ENCODE peak calls at places on chromosomes 13 and 19, in four cellular contexts. W, E, C and R are unnamed samples.

GRCh38 chr19:35644987-35645679 is 3.0 kb upstream of the COX6B1 start:
- DNase-seq in W (peak), E (peak), C (peak), R (peak)

GRCh38 chr19:1627194-1627593 is 21.9 kb upstream of the UQCR11 start:
- DNase-seq in W (no peak), E (no peak), C (no peak), R (no peak)

GRCh38 chr13:86846501-86846900 is 824.7 kb upstream of the SLITRK5 start:
- DNase-seq in W (no peak), E (no peak), C (no peak), R (no peak)

GRCh38 chr13:30892966-30893365 is 13.1 kb upstream of the MEDAG start:
- DNase-seq in W (no peak), E (no peak), C (no peak), R (no peak)

GRCh38 chr13:110341445-110342247 is 34.6 kb downstream of the COL4A2 start:
- DNase-seq in W (peak), E (no peak), C (no peak), R (peak)

GRCh38 chr13:75219479-75220237 is 262.3 kb downstream of the TBC1D4 start:
- DNase-seq in W (peak), E (peak), C (peak), R (peak)

GRCh38 chr13:27336005-27336673 is 65.5 kb downstream of the RASL11A start:
- DNase-seq in W (no peak), E (no peak), C (no peak), R (no peak)

GRCh38 chr13:111046590-111047141 is 68.4 kb upstream of the ARHGEF7 start:
- DNase-seq in W (peak), E (no peak), C (no peak), R (no peak)

GRCh38 chr13:61255035-61255796 is 160.4 kb downstream of the PCDH20 start:
- DNase-seq in W (no peak), E (no peak), C (no peak), R (no peak)

GRCh38 chr19:35731779-35732405 is 10.4 kb downstream of the IGFLR1 start:
- DNase-seq in W (no peak), E (no peak), C (no peak), R (no peak)